ENCODE peak calls at places on chromosomes 6 and 20, in four cellular contexts. H, O, R and Y are unnamed samples.

GRCh38 chr6:157764346-157765068 is 58.5 kb upstream of the SNX9 start:
- DNase-seq in H (no peak), O (no peak), R (peak; percentile 95), Y (peak; percentile 66)

GRCh38 chr6:35370124-35370741 is 27.9 kb downstream of the PPARD start:
- DNase-seq in H (no peak), O (no peak), R (no peak), Y (no peak)

GRCh38 chr6:24666097-24666615 is 543 bp downstream of the TDP2 start:
- DNase-seq in H (peak; percentile 44), O (peak; percentile 66), R (no peak), Y (peak; percentile 40)

GRCh38 chr20:62752671-62753501 is 43.4 kb upstream of the MRGBP start:
- DNase-seq in H (no peak), O (no peak), R (no peak), Y (no peak)

GRCh38 chr20:63037669-63038268 is 31.0 kb upstream of the BHLHE23 start:
- DNase-seq in H (no peak), O (no peak), R (no peak), Y (peak; percentile 31)

GRCh38 chr20:8361008-8361652 is 229.1 kb downstream of the PLCB1 start:
- DNase-seq in H (no peak), O (no peak), R (peak; percentile 17), Y (no peak)

GRCh38 chr6:73585566-73586415 is 65.0 kb upstream of the EEF1A1 start:
- DNase-seq in H (no peak), O (no peak), R (peak; percentile 66), Y (peak; percentile 45)

GRCh38 chr20:37986873-37987601 is 46.2 kb downstream of the TTI1 start:
- DNase-seq in H (no peak), O (peak; percentile 79), R (no peak), Y (no peak)

GRCh38 chr6:7086488-7086887 is 21.3 kb upstream of the RREB1 start:
- DNase-seq in H (no peak), O (no peak), R (peak; percentile 66), Y (no peak)

GRCh38 chr6:8000080-8001035 is 63.8 kb downstream of the BLOC1S5 start:
- DNase-seq in H (no peak), O (no peak), R (no peak), Y (no peak)

GRCh38 chr20:58109918-58110635 is 118.4 kb downstream of the ANKRD60 start:
- DNase-seq in H (no peak), O (no peak), R (no peak), Y (no peak)

GRCh38 chr6:111818539-111819226 is 54.6 kb downstream of the FYN start:
- DNase-seq in H (no peak), O (no peak), R (no peak), Y (no peak)

GRCh38 chr6:135941275-135941674 is 89.8 kb downstream of the PDE7B start:
- DNase-seq in H (no peak), O (no peak), R (no peak), Y (no peak)

GRCh38 chr20:62906647-62907375 is 19.5 kb downstream of the DIDO1 start:
- DNase-seq in H (no peak), O (no peak), R (no peak), Y (no peak)

GRCh38 chr20:59459586-59459985 is 144.8 kb upstream of the PHACTR3 start:
- DNase-seq in H (no peak), O (no peak), R (no peak), Y (no peak)

GRCh38 chr6:52876056-52876787 is 33.3 kb downstream of the GSTA3 start:
- DNase-seq in H (no peak), O (no peak), R (no peak), Y (no peak)

GRCh38 chr6:137870744-137871247 is 3.7 kb downstream of the TNFAIP3 start:
- DNase-seq in H (no peak), O (no peak), R (no peak), Y (no peak)

GRCh38 chr6:104953410-104953953 is 3.4 kb upstream of the LIN28B start:
- DNase-seq in H (peak; percentile 85), O (no peak), R (no peak), Y (peak; percentile 91)

GRCh38 chr20:25238319-25239037 is 9.4 kb upstream of the PYGB start:
- DNase-seq in H (no peak), O (no peak), R (no peak), Y (no peak)

GRCh38 chr20:49186535-49187329 is 1.4 kb downstream of the STAU1 start:
- DNase-seq in H (no peak), O (peak; percentile 39), R (no peak), Y (peak; percentile 85)

GRCh38 chr6:2624177-2624576 is 126.5 kb downstream of the MYLK4 start:
- DNase-seq in H (no peak), O (no peak), R (no peak), Y (no peak)

GRCh38 chr6:144710207-144710606 is 425.1 kb downstream of the UTRN start:
- DNase-seq in H (no peak), O (no peak), R (no peak), Y (no peak)

GRCh38 chr6:69835414-69836179 is 30.8 kb upstream of the COL19A1 start:
- DNase-seq in H (no peak), O (peak; percentile 24), R (no peak), Y (peak; percentile 36)

GRCh38 chr20:39310363-39311037 is 348.4 kb downstream of the DHX35 start:
- DNase-seq in H (peak; percentile 15), O (no peak), R (no peak), Y (no peak)

GRCh38 chr6:4853349-4853748 is 77.1 kb downstream of the CDYL start:
- DNase-seq in H (no peak), O (no peak), R (no peak), Y (no peak)

GRCh38 chr20:37518606-37519507 is 2.2 kb upstream of the NNAT start:
- DNase-seq in H (no peak), O (no peak), R (no peak), Y (no peak)

GRCh38 chr6:14540859-14541540 is 423.4 kb downstream of the CD83 start:
- DNase-seq in H (no peak), O (peak; percentile 19), R (no peak), Y (no peak)

GRCh38 chr20:17896771-17897369 is 71.7 kb downstream of the SNX5 start:
- DNase-seq in H (no peak), O (no peak), R (peak; percentile 48), Y (no peak)

GRCh38 chr6:24431045-24431451 is 28.3 kb downstream of the MRS2 start:
- DNase-seq in H (no peak), O (peak; percentile 66), R (no peak), Y (peak; percentile 67)

GRCh38 chr6:154139894-154140293 is 100.9 kb downstream of the OPRM1 start:
- DNase-seq in H (no peak), O (no peak), R (no peak), Y (no peak)

GRCh38 chr20:32522525-32522774 is 62.7 kb downstream of the NOL4L start:
- DNase-seq in H (no peak), O (peak; percentile 73), R (no peak), Y (no peak)
- TF ChIP-seq USF1 in H (no peak), O (no peak), R (no peak), Y (no peak)

GRCh38 chr20:41175727-41176330 is 38.5 kb downstream of the PLCG1 start:
- DNase-seq in H (no peak), O (no peak), R (no peak), Y (no peak)

GRCh38 chr20:41174373-41174772 is 37.0 kb downstream of the PLCG1 start:
- DNase-seq in H (no peak), O (no peak), R (no peak), Y (no peak)

GRCh38 chr20:41174782-41175181 is 37.4 kb downstream of the PLCG1 start:
- DNase-seq in H (peak; percentile 2), O (no peak), R (no peak), Y (no peak)

GRCh38 chr20:41173791-41174341 is 36.5 kb downstream of the PLCG1 start:
- DNase-seq in H (no peak), O (no peak), R (no peak), Y (no peak)

DNA sequence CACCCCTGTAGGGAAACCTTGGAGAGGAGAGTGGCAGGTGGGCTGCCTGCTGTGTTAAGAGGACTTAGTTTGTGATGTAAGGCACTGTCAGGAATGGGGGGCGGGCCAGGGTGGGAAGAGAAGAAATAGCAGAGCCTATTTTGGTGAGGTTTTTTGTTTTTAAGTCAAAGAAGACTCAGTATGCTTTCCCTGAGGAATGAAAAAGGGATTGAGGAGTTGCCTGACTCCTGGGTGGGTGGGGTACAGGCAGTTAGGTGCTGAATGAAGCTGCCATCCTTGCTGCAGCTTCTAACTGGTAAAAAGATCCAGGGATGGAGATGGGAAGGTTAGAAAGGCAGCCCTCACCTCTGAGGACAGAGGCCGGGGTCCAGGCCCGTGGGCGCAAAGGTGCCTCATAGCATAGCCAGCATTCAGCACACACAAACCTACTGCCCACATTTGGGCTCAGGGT is 37.9 kb downstream of the PLCG1 start:
- DNase-seq in H (peak; percentile 1), O (no peak), R (no peak), Y (no peak)
- TF ChIP-seq USF1 in H (no peak), O (no peak), R (no peak), Y (no peak)

DNA sequence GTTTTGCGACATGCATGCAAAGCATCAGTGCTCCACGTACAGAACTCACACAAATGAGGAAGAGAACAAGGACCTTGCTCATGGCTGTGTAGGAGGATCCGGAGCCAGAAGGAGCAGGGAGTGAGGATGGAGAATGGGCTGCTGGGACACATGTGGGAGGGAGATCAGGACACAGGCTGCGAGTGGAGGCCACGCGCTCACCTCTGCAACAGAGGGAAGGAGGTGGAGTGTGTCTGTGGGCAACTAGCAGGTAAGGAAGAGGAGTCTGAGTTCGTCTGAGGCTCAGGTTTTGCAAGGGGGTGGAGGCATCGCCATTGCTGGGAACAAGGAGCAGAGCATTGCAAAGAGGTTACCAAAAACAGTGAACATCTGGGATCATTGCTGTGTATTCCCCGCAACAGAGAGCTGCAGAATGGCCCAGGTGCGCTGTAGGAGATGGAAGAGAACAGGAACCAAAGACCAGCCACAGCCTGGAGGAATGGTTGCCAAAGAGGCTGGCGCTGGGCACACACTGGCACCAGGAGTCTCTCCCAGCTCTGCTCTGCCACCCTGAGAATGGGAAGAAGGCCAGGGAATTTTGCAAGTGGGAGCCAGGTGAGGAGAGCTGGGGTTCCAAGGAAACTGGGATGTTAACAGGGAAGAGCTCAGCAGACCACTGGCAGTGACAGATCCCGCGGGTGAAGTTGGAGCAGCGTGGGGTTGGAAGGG is 90.0 kb upstream of the RPS6KA2 start:
- DNase-seq in H (no peak), O (no peak), R (no peak), Y (no peak)
- TF ChIP-seq USF1 in H (no peak), O (no peak), R (no peak), Y (no peak)

GRCh38 chr6:1507251-1507650 is 102.5 kb upstream of the FOXC1 start:
- DNase-seq in H (no peak), O (no peak), R (no peak), Y (no peak)

GRCh38 chr6:1509241-1509640 is 100.5 kb upstream of the FOXC1 start:
- DNase-seq in H (no peak), O (no peak), R (no peak), Y (no peak)

GRCh38 chr6:1514078-1514477 is 95.6 kb upstream of the FOXC1 start:
- DNase-seq in H (no peak), O (no peak), R (no peak), Y (no peak)

GRCh38 chr6:1513206-1513605 is 96.5 kb upstream of the FOXC1 start:
- DNase-seq in H (no peak), O (no peak), R (no peak), Y (no peak)

DNA sequence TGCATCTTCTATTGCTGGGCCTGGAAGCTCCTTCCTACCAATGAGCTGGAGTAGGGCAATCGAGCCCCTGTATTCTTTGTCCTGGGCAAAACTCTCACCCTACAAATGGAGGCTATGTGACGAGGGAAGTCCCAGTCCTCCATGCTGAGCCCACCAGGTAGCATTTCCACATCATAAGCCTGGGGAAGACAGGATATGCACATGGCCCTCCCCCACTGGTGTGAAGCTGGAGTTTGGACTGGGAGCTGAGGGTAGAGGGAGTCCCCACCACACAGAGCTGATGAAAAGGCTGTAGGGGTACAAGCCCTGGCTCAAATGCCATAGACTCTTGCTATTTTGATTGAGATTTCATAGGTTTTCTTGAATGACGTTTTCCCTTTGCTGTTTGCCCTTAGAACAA is 99.5 kb upstream of the FOXC1 start:
- DNase-seq in H (no peak), O (no peak), R (no peak), Y (no peak)
- TF ChIP-seq USF1 in H (no peak), O (no peak), R (no peak), Y (no peak)